ENCODE peak calls at places on chromosomes 1 and 21, in four cellular contexts. One of them, this sample, is unnamed.

GRCh38 chr1:14899686-14900085 is 253.9 kb upstream of the TMEM51 start:
- DNase-seq in Karpas-422: no peak
- DNase-seq in HCT116: no peak
- DNase-seq in astrocyte: no peak
- DNase-seq in this sample: no peak

GRCh38 chr1:20485527-20486456 is at the start of gene CAMK2N1:
- DNase-seq in Karpas-422: no peak
- DNase-seq in HCT116: no peak
- DNase-seq in astrocyte: peak; percentile 51
- DNase-seq in this sample: no peak

GRCh38 chr1:157691285-157691920 is 9.2 kb downstream of the FCRL3 start:
- DNase-seq in Karpas-422: peak; percentile 74
- DNase-seq in HCT116: peak; percentile 21
- DNase-seq in astrocyte: no peak
- DNase-seq in this sample: peak; percentile 69

GRCh38 chr21:45618846-45619485 is 24.6 kb upstream of the PCBP3 start:
- DNase-seq in Karpas-422: no peak
- DNase-seq in HCT116: no peak
- DNase-seq in astrocyte: no peak
- DNase-seq in this sample: no peak

GRCh38 chr1:18322353-18323032 is 158.2 kb upstream of the KLHDC7A start:
- DNase-seq in Karpas-422: peak; percentile 83
- DNase-seq in HCT116: peak; percentile 12
- DNase-seq in astrocyte: no peak
- DNase-seq in this sample: no peak

GRCh38 chr1:231240883-231241735 is at the start of gene GNPAT:
- DNase-seq in Karpas-422: peak; percentile 96
- DNase-seq in HCT116: peak; percentile 64
- DNase-seq in astrocyte: peak; percentile 67
- DNase-seq in this sample: peak; percentile 93

GRCh38 chr1:203100163-203100867 is 14.5 kb upstream of the MYOG start:
- DNase-seq in Karpas-422: no peak
- DNase-seq in HCT116: no peak
- DNase-seq in astrocyte: no peak
- DNase-seq in this sample: no peak

GRCh38 chr1:111789077-111789476 is 33.4 kb downstream of the DDX20 start:
- DNase-seq in Karpas-422: no peak
- DNase-seq in HCT116: no peak
- DNase-seq in astrocyte: no peak
- DNase-seq in this sample: no peak

GRCh38 chr1:97145321-97145956 is 423.9 kb downstream of the PTBP2 start:
- DNase-seq in Karpas-422: no peak
- DNase-seq in HCT116: no peak
- DNase-seq in astrocyte: peak; percentile 99
- DNase-seq in this sample: no peak

GRCh38 chr1:108049083-108049819 is 84.3 kb upstream of the VAV3 start:
- DNase-seq in Karpas-422: peak; percentile 72
- DNase-seq in HCT116: no peak
- DNase-seq in astrocyte: no peak
- DNase-seq in this sample: no peak

GRCh38 chr1:11564237-11564636 is 85.3 kb downstream of the DISP3 start:
- DNase-seq in Karpas-422: peak; percentile 93
- DNase-seq in HCT116: peak; percentile 23
- DNase-seq in astrocyte: no peak
- DNase-seq in this sample: peak; percentile 39

GRCh38 chr1:26772687-26773086 is 15.1 kb upstream of the PIGV start:
- DNase-seq in Karpas-422: no peak
- DNase-seq in HCT116: no peak
- DNase-seq in astrocyte: peak; percentile 99
- DNase-seq in this sample: no peak

GRCh38 chr1:1777510-1777909 is 760 bp downstream of the NADK start:
- DNase-seq in Karpas-422: peak; percentile 57
- DNase-seq in HCT116: peak; percentile 10
- DNase-seq in astrocyte: peak; percentile 14
- DNase-seq in this sample: peak; percentile 21

GRCh38 chr21:35503646-35504045 is 454.5 kb upstream of the RUNX1 start:
- DNase-seq in Karpas-422: no peak
- DNase-seq in HCT116: no peak
- DNase-seq in astrocyte: peak; percentile 47
- DNase-seq in this sample: peak; percentile 53

GRCh38 chr1:77473690-77474089 is 191.9 kb downstream of the AK5 start:
- DNase-seq in Karpas-422: no peak
- DNase-seq in HCT116: no peak
- DNase-seq in astrocyte: peak; percentile 81
- DNase-seq in this sample: no peak

GRCh38 chr1:118928739-118929554 is 59.2 kb downstream of the TBX15 start:
- DNase-seq in Karpas-422: peak; percentile 84
- DNase-seq in HCT116: no peak
- DNase-seq in astrocyte: peak; percentile 9
- DNase-seq in this sample: peak; percentile 29

GRCh38 chr1:98991127-98992003 is 13.3 kb downstream of the PLPPR5 start:
- DNase-seq in Karpas-422: peak; percentile 77
- DNase-seq in HCT116: peak; percentile 40
- DNase-seq in astrocyte: peak; percentile 95
- DNase-seq in this sample: peak; percentile 28

GRCh38 chr1:206897175-206897574 is at the start of gene IL24:
- DNase-seq in Karpas-422: no peak
- DNase-seq in HCT116: no peak
- DNase-seq in astrocyte: no peak
- DNase-seq in this sample: no peak

GRCh38 chr1:26582836-26583460 is 53.4 kb downstream of the RPS6KA1 start:
- DNase-seq in Karpas-422: no peak
- DNase-seq in HCT116: no peak
- DNase-seq in astrocyte: peak; percentile 60
- DNase-seq in this sample: no peak

GRCh38 chr1:173870252-173871075 is 2.3 kb downstream of the ZBTB37 start:
- DNase-seq in Karpas-422: no peak
- DNase-seq in HCT116: no peak
- DNase-seq in astrocyte: no peak
- DNase-seq in this sample: no peak

GRCh38 chr1:39491146-39491921 is at the start of gene BMP8A:
- DNase-seq in Karpas-422: no peak
- DNase-seq in HCT116: peak; percentile 36
- DNase-seq in astrocyte: no peak
- DNase-seq in this sample: peak; percentile 93

GRCh38 chr1:8643542-8644536 is 173.6 kb downstream of the RERE start:
- DNase-seq in Karpas-422: peak; percentile 60
- DNase-seq in HCT116: no peak
- DNase-seq in astrocyte: no peak
- DNase-seq in this sample: peak; percentile 89

DNA sequence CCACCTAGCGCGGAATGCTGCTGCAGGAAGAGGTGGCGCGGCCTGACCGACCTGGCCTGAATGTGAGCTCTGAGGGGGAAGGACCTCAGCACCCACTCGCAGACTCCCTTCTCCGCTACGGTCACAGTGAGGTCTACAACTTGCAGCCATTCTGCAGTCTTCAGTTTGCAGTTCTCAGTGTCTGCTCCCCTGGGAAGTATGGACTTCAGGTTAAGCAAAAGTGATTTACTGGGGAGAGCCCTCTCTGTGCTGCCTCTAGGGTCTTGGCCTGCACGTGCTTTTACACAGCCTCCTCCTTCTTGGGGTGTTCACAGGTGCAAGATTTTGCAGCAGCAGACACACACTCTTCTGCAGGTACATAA is 296.0 kb downstream of the OMA1 start:
- DNase-seq in Karpas-422: no peak
- DNase-seq in HCT116: no peak
- DNase-seq in astrocyte: no peak
- DNase-seq in this sample: no peak
- H3K4me3 ChIP-seq in Karpas-422: no peak overlapping the region
- H3K4me3 ChIP-seq in HCT116: no peak overlapping the region
- H3K4me3 ChIP-seq in astrocyte: no peak overlapping the region
- H3K4me3 ChIP-seq in this sample: no peak overlapping the region

DNA sequence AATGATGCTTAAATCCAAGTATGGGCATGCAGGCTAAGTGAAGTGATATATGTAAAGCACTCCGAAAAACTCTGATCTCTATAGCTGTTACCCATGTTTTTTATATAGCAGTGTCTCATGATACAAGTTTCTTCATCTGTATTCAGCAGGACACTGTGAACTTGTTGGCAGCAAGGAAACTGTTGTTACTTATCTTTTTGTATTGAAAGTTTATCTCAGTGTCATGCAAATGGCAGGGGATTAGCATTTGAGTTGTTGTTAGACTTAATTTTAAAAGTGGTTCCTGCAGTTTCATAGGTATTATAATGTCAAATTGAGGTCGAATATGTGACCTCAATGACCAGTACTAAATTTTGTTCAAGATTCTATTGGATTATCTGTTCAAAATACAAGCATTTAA is 47.9 kb downstream of the NCAM2 start:
- DNase-seq in Karpas-422: no peak
- DNase-seq in HCT116: no peak
- DNase-seq in astrocyte: no peak
- DNase-seq in this sample: no peak
- H3K9ac ChIP-seq in Karpas-422: no peak overlapping the region
- H3K9ac ChIP-seq in HCT116: no peak overlapping the region
- H3K9ac ChIP-seq in astrocyte: no peak overlapping the region
- H3K9ac ChIP-seq in this sample: no peak overlapping the region

GRCh38 chr1:37633040-37633949 is 1.4 kb downstream of the RSPO1 start:
- DNase-seq in Karpas-422: no peak
- DNase-seq in HCT116: no peak
- DNase-seq in astrocyte: no peak
- DNase-seq in this sample: no peak
- H3K4me3 ChIP-seq in Karpas-422: no peak overlapping the region
- H3K4me3 ChIP-seq in HCT116: no peak overlapping the region
- H3K4me3 ChIP-seq in astrocyte: no peak overlapping the region
- H3K4me3 ChIP-seq in this sample: no peak overlapping the region

GRCh38 chr1:25026757-25027450 is 96.8 kb upstream of the RUNX3 start:
- DNase-seq in Karpas-422: no peak
- DNase-seq in HCT116: no peak
- DNase-seq in astrocyte: no peak
- DNase-seq in this sample: no peak

GRCh38 chr1:25026304-25026703 is 96.2 kb upstream of the RUNX3 start:
- DNase-seq in Karpas-422: no peak
- DNase-seq in HCT116: no peak
- DNase-seq in astrocyte: no peak
- DNase-seq in this sample: no peak

GRCh38 chr1:25027876-25028586 is 98.0 kb upstream of the RUNX3 start:
- DNase-seq in Karpas-422: no peak
- DNase-seq in HCT116: no peak
- DNase-seq in astrocyte: no peak
- DNase-seq in this sample: no peak

GRCh38 chr1:25028910-25029599 is 99.0 kb upstream of the RUNX3 start:
- DNase-seq in Karpas-422: no peak
- DNase-seq in HCT116: no peak
- DNase-seq in astrocyte: no peak
- DNase-seq in this sample: no peak

GRCh38 chr1:25028587-25028909 is 98.5 kb upstream of the RUNX3 start:
- DNase-seq in Karpas-422: no peak
- DNase-seq in HCT116: no peak
- DNase-seq in astrocyte: no peak
- DNase-seq in this sample: no peak
- H3K9ac ChIP-seq in Karpas-422: peak overlapping the region; percentile 47
- H3K9ac ChIP-seq in HCT116: no peak overlapping the region
- H3K9ac ChIP-seq in astrocyte: no peak overlapping the region
- H3K9ac ChIP-seq in this sample: no peak overlapping the region

DNA sequence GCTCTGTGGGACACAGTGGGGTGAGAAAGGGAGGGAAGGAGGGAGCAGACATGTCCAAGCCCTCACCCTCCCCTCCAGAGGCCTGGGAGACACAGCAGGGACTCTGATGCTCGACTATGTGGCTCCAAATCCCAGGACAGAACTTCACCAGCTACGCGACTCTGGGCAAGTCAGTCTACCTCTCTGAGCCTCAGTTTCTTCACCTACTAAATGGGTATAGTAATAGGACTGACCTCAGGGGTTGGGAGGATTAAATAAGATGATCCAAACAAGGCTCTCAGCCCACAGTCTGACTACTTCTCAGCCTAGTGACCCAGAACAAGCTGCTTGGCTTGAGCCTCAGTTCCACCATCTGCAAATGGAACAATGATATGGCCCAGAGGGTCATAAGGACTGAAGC is 19.6 kb downstream of the SDC3 start:
- DNase-seq in Karpas-422: no peak
- DNase-seq in HCT116: no peak
- DNase-seq in astrocyte: no peak
- DNase-seq in this sample: no peak
- H3K4me3 ChIP-seq in Karpas-422: no peak overlapping the region
- H3K4me3 ChIP-seq in HCT116: no peak overlapping the region
- H3K4me3 ChIP-seq in astrocyte: no peak overlapping the region
- H3K4me3 ChIP-seq in this sample: no peak overlapping the region

DNA sequence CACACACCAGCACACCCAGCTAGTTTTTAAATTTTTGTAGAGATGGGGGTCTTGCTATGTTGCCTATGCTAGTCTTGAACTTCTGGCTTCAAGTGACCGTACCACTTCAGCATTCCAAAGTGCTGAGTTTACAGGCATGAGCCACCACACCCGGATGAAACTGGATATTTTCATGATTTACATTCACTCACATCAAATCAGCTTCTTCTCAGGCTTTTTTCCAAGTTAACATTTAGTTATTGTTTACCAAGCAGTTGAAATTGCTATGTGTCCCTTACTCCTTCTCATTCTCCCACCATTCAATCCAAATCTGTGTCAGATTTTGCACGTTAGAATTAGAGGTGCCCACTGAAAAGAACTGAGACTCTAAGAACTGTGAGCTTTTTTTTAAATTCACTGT is 18.3 kb downstream of the RIT1 start:
- DNase-seq in Karpas-422: no peak
- DNase-seq in HCT116: peak; percentile 37
- DNase-seq in astrocyte: peak; percentile 77
- DNase-seq in this sample: no peak
- H3K9ac ChIP-seq in Karpas-422: no peak overlapping the region
- H3K9ac ChIP-seq in HCT116: peak overlapping the region; percentile 55
- H3K9ac ChIP-seq in astrocyte: peak overlapping the region; percentile 77
- H3K9ac ChIP-seq in this sample: no peak overlapping the region

This sample was measured in MM.1S.